ENCODE peak calls at places on chromosomes 7 and 10, in seven cellular contexts. One of them, this sample, is unnamed. For H3K36me3, the result is how much of the 10 kb centered on the place peaks cover.

GRCh38 chr10:90302758-90303443 is 554.9 kb downstream of the HTR7 start:
- DNase-seq in PC-3: no peak
- DNase-seq in iPS DF 6.9: no peak
- DNase-seq in IMR-90: no peak
- DNase-seq in colonic mucosa: no peak
- DNase-seq in CD4-positive, alpha-beta memory T cell: no peak
- DNase-seq in naive thymus-derived CD4-positive, alpha-beta T cell: no peak
- DNase-seq in this sample: peak

GRCh38 chr10:132932461-132933307 is 9.7 kb downstream of the CFAP46 start:
- DNase-seq in PC-3: no peak
- DNase-seq in iPS DF 6.9: no peak
- DNase-seq in IMR-90: no peak
- DNase-seq in colonic mucosa: no peak
- DNase-seq in CD4-positive, alpha-beta memory T cell: no peak
- DNase-seq in naive thymus-derived CD4-positive, alpha-beta T cell: no peak
- DNase-seq in this sample: no peak

GRCh38 chr10:27230022-27230421 is 10.6 kb downstream of the ACBD5 start:
- DNase-seq in PC-3: no peak
- DNase-seq in iPS DF 6.9: no peak
- DNase-seq in IMR-90: no peak
- DNase-seq in colonic mucosa: no peak
- DNase-seq in CD4-positive, alpha-beta memory T cell: no peak
- DNase-seq in naive thymus-derived CD4-positive, alpha-beta T cell: no peak
- DNase-seq in this sample: no peak

GRCh38 chr7:149690688-149691446 is 82.5 kb downstream of the ZNF467 start:
- DNase-seq in PC-3: peak
- DNase-seq in iPS DF 6.9: no peak
- DNase-seq in IMR-90: peak
- DNase-seq in colonic mucosa: peak
- DNase-seq in CD4-positive, alpha-beta memory T cell: no peak
- DNase-seq in naive thymus-derived CD4-positive, alpha-beta T cell: no peak
- DNase-seq in this sample: peak

GRCh38 chr7:99324559-99324958 is 1.1 kb upstream of the ARPC1A start:
- DNase-seq in PC-3: no peak
- DNase-seq in iPS DF 6.9: no peak
- DNase-seq in IMR-90: no peak
- DNase-seq in colonic mucosa: no peak
- DNase-seq in CD4-positive, alpha-beta memory T cell: no peak
- DNase-seq in naive thymus-derived CD4-positive, alpha-beta T cell: no peak
- DNase-seq in this sample: no peak

GRCh38 chr7:101177644-101178043 is 2.4 kb downstream of the NAT16 start:
- DNase-seq in PC-3: no peak
- DNase-seq in iPS DF 6.9: no peak
- DNase-seq in IMR-90: no peak
- DNase-seq in colonic mucosa: no peak
- DNase-seq in CD4-positive, alpha-beta memory T cell: no peak
- DNase-seq in naive thymus-derived CD4-positive, alpha-beta T cell: no peak
- DNase-seq in this sample: no peak

GRCh38 chr7:157884461-157885062 is 547.8 kb downstream of the DNAJB6 start:
- DNase-seq in PC-3: no peak
- DNase-seq in iPS DF 6.9: no peak
- DNase-seq in IMR-90: no peak
- DNase-seq in colonic mucosa: no peak
- DNase-seq in CD4-positive, alpha-beta memory T cell: no peak
- DNase-seq in naive thymus-derived CD4-positive, alpha-beta T cell: no peak
- DNase-seq in this sample: no peak

GRCh38 chr7:96093435-96093834 is 228.5 kb downstream of the SLC25A13 start:
- DNase-seq in PC-3: peak
- DNase-seq in iPS DF 6.9: no peak
- DNase-seq in IMR-90: peak
- DNase-seq in colonic mucosa: no peak
- DNase-seq in CD4-positive, alpha-beta memory T cell: no peak
- DNase-seq in naive thymus-derived CD4-positive, alpha-beta T cell: no peak
- DNase-seq in this sample: peak

GRCh38 chr10:119290301-119291036 is 83.1 kb downstream of the GRK5 start:
- DNase-seq in PC-3: no peak
- DNase-seq in iPS DF 6.9: no peak
- DNase-seq in IMR-90: no peak
- DNase-seq in colonic mucosa: no peak
- DNase-seq in CD4-positive, alpha-beta memory T cell: no peak
- DNase-seq in naive thymus-derived CD4-positive, alpha-beta T cell: no peak
- DNase-seq in this sample: no peak

GRCh38 chr7:131893627-131894345 is 337.4 kb upstream of the PODXL start:
- DNase-seq in PC-3: no peak
- DNase-seq in iPS DF 6.9: no peak
- DNase-seq in IMR-90: no peak
- DNase-seq in colonic mucosa: no peak
- DNase-seq in CD4-positive, alpha-beta memory T cell: no peak
- DNase-seq in naive thymus-derived CD4-positive, alpha-beta T cell: no peak
- DNase-seq in this sample: no peak

GRCh38 chr7:44673771-44674170 is 67.3 kb downstream of the OGDH start:
- DNase-seq in PC-3: no peak
- DNase-seq in iPS DF 6.9: no peak
- DNase-seq in IMR-90: no peak
- DNase-seq in colonic mucosa: no peak
- DNase-seq in CD4-positive, alpha-beta memory T cell: no peak
- DNase-seq in naive thymus-derived CD4-positive, alpha-beta T cell: no peak
- DNase-seq in this sample: peak

GRCh38 chr10:79098596-79099015 is 29.8 kb downstream of the ZMIZ1 start:
- DNase-seq in PC-3: no peak
- DNase-seq in iPS DF 6.9: no peak
- DNase-seq in IMR-90: peak
- DNase-seq in colonic mucosa: no peak
- DNase-seq in CD4-positive, alpha-beta memory T cell: no peak
- DNase-seq in naive thymus-derived CD4-positive, alpha-beta T cell: no peak
- DNase-seq in this sample: no peak

GRCh38 chr7:128879939-128880746 is 17.5 kb downstream of the ATP6V1F start:
- DNase-seq in PC-3: peak
- DNase-seq in iPS DF 6.9: no peak
- DNase-seq in IMR-90: peak
- DNase-seq in colonic mucosa: peak
- DNase-seq in CD4-positive, alpha-beta memory T cell: no peak
- DNase-seq in naive thymus-derived CD4-positive, alpha-beta T cell: no peak
- DNase-seq in this sample: peak

GRCh38 chr10:21572578-21572977 is 38.5 kb downstream of the MLLT10 start:
- DNase-seq in PC-3: no peak
- DNase-seq in iPS DF 6.9: no peak
- DNase-seq in IMR-90: peak
- DNase-seq in colonic mucosa: no peak
- DNase-seq in CD4-positive, alpha-beta memory T cell: no peak
- DNase-seq in naive thymus-derived CD4-positive, alpha-beta T cell: no peak
- DNase-seq in this sample: no peak

GRCh38 chr7:102063736-102064135 is 222.9 kb upstream of the SH2B2 start:
- DNase-seq in PC-3: peak
- DNase-seq in iPS DF 6.9: no peak
- DNase-seq in IMR-90: peak
- DNase-seq in colonic mucosa: peak
- DNase-seq in CD4-positive, alpha-beta memory T cell: no peak
- DNase-seq in naive thymus-derived CD4-positive, alpha-beta T cell: no peak
- DNase-seq in this sample: no peak

GRCh38 chr7:156949541-156950380 is at the start of gene NOM1:
- DNase-seq in PC-3: peak
- DNase-seq in iPS DF 6.9: peak
- DNase-seq in IMR-90: peak
- DNase-seq in colonic mucosa: peak
- DNase-seq in CD4-positive, alpha-beta memory T cell: peak
- DNase-seq in naive thymus-derived CD4-positive, alpha-beta T cell: peak
- DNase-seq in this sample: peak

GRCh38 chr7:19707240-19707639 is 1.6 kb downstream of the POLR1F start:
- DNase-seq in PC-3: no peak
- DNase-seq in iPS DF 6.9: no peak
- DNase-seq in IMR-90: peak
- DNase-seq in colonic mucosa: no peak
- DNase-seq in CD4-positive, alpha-beta memory T cell: no peak
- DNase-seq in naive thymus-derived CD4-positive, alpha-beta T cell: no peak
- DNase-seq in this sample: no peak

GRCh38 chr7:110800984-110801383 is 289.9 kb upstream of the LRRN3 start:
- DNase-seq in PC-3: no peak
- DNase-seq in iPS DF 6.9: no peak
- DNase-seq in IMR-90: no peak
- DNase-seq in colonic mucosa: no peak
- DNase-seq in CD4-positive, alpha-beta memory T cell: no peak
- DNase-seq in naive thymus-derived CD4-positive, alpha-beta T cell: no peak
- DNase-seq in this sample: no peak

GRCh38 chr7:76329479-76329878 is 27.0 kb downstream of the HSPB1 start:
- DNase-seq in PC-3: no peak
- DNase-seq in iPS DF 6.9: no peak
- DNase-seq in IMR-90: no peak
- DNase-seq in colonic mucosa: no peak
- DNase-seq in CD4-positive, alpha-beta memory T cell: no peak
- DNase-seq in naive thymus-derived CD4-positive, alpha-beta T cell: no peak
- DNase-seq in this sample: no peak
- H3K36me3 ChIP-seq in PC-3: half or more
- H3K36me3 ChIP-seq in iPS DF 6.9: under half
- H3K36me3 ChIP-seq in IMR-90: under half
- H3K36me3 ChIP-seq in colonic mucosa: under half
- H3K36me3 ChIP-seq in CD4-positive, alpha-beta memory T cell: under half
- H3K36me3 ChIP-seq in naive thymus-derived CD4-positive, alpha-beta T cell: under half
- H3K36me3 ChIP-seq in this sample: under half

GRCh38 chr10:93376372-93377296 is 105.5 kb downstream of the MYOF start:
- DNase-seq in PC-3: peak
- DNase-seq in iPS DF 6.9: peak
- DNase-seq in IMR-90: peak
- DNase-seq in colonic mucosa: peak
- DNase-seq in CD4-positive, alpha-beta memory T cell: peak
- DNase-seq in naive thymus-derived CD4-positive, alpha-beta T cell: peak
- DNase-seq in this sample: peak
- H3K36me3 ChIP-seq in PC-3: half or more
- H3K36me3 ChIP-seq in iPS DF 6.9: under half
- H3K36me3 ChIP-seq in IMR-90: under half
- H3K36me3 ChIP-seq in colonic mucosa: under half
- H3K36me3 ChIP-seq in CD4-positive, alpha-beta memory T cell: under half
- H3K36me3 ChIP-seq in naive thymus-derived CD4-positive, alpha-beta T cell: under half
- H3K36me3 ChIP-seq in this sample: under half

GRCh38 chr10:14925268-14925667 is 28.6 kb downstream of the DCLRE1C start:
- DNase-seq in PC-3: no peak
- DNase-seq in iPS DF 6.9: no peak
- DNase-seq in IMR-90: no peak
- DNase-seq in colonic mucosa: no peak
- DNase-seq in CD4-positive, alpha-beta memory T cell: no peak
- DNase-seq in naive thymus-derived CD4-positive, alpha-beta T cell: no peak
- DNase-seq in this sample: no peak

GRCh38 chr10:14926061-14926470 is 27.8 kb downstream of the DCLRE1C start:
- DNase-seq in PC-3: no peak
- DNase-seq in iPS DF 6.9: no peak
- DNase-seq in IMR-90: no peak
- DNase-seq in colonic mucosa: no peak
- DNase-seq in CD4-positive, alpha-beta memory T cell: no peak
- DNase-seq in naive thymus-derived CD4-positive, alpha-beta T cell: no peak
- DNase-seq in this sample: no peak

GRCh38 chr10:14923972-14924371 is 29.9 kb downstream of the DCLRE1C start:
- DNase-seq in PC-3: no peak
- DNase-seq in iPS DF 6.9: no peak
- DNase-seq in IMR-90: no peak
- DNase-seq in colonic mucosa: no peak
- DNase-seq in CD4-positive, alpha-beta memory T cell: no peak
- DNase-seq in naive thymus-derived CD4-positive, alpha-beta T cell: no peak
- DNase-seq in this sample: no peak

DNA sequence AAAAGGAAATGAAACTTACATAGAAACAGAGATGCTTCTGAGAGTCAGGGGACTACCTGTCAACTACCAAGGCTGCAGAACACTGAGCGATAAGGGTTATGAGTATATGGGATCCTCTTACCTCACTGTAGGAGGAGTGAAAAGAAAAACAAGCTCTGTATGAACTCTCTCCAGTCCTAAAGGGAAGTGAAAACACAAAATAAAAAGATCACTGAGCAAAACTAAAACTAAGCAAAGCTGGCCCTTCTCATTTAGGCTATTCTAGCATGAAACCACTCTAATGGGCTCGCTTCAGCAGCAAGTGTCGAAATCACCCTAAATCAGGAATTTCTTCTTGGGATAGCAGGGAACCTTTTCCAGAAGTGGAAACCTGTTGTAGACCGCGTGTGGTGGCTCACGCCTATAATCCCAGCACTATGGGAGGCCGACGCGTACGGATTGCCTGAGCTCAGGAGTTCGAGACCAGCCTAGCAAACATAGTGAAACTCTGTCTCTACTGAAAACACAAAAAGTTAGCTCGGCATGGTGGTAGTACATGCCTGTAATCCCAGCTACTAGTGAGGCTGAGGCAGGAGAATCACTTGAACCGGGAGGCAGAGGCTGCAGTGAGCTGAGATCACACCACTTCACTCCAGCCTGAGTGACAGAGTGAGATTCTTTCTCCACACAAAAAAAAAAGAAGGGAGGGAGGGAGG is 27.0 kb downstream of the DCLRE1C start:
- DNase-seq in PC-3: no peak
- DNase-seq in iPS DF 6.9: no peak
- DNase-seq in IMR-90: no peak
- DNase-seq in colonic mucosa: no peak
- DNase-seq in CD4-positive, alpha-beta memory T cell: no peak
- DNase-seq in naive thymus-derived CD4-positive, alpha-beta T cell: no peak
- DNase-seq in this sample: no peak
- H3K36me3 ChIP-seq in PC-3: under half
- H3K36me3 ChIP-seq in iPS DF 6.9: under half
- H3K36me3 ChIP-seq in IMR-90: under half
- H3K36me3 ChIP-seq in colonic mucosa: under half
- H3K36me3 ChIP-seq in CD4-positive, alpha-beta memory T cell: under half
- H3K36me3 ChIP-seq in naive thymus-derived CD4-positive, alpha-beta T cell: half or more
- H3K36me3 ChIP-seq in this sample: half or more

GRCh38 chr10:35058134-35058533 is 32.0 kb downstream of the CUL2 start:
- DNase-seq in PC-3: peak
- DNase-seq in iPS DF 6.9: no peak
- DNase-seq in IMR-90: peak
- DNase-seq in colonic mucosa: no peak
- DNase-seq in CD4-positive, alpha-beta memory T cell: no peak
- DNase-seq in naive thymus-derived CD4-positive, alpha-beta T cell: no peak
- DNase-seq in this sample: no peak

GRCh38 chr10:35058686-35059085 is 31.5 kb downstream of the CUL2 start:
- DNase-seq in PC-3: no peak
- DNase-seq in iPS DF 6.9: no peak
- DNase-seq in IMR-90: no peak
- DNase-seq in colonic mucosa: no peak
- DNase-seq in CD4-positive, alpha-beta memory T cell: no peak
- DNase-seq in naive thymus-derived CD4-positive, alpha-beta T cell: no peak
- DNase-seq in this sample: no peak

GRCh38 chr10:35059486-35059885 is 30.7 kb downstream of the CUL2 start:
- DNase-seq in PC-3: no peak
- DNase-seq in iPS DF 6.9: no peak
- DNase-seq in IMR-90: peak
- DNase-seq in colonic mucosa: no peak
- DNase-seq in CD4-positive, alpha-beta memory T cell: no peak
- DNase-seq in naive thymus-derived CD4-positive, alpha-beta T cell: no peak
- DNase-seq in this sample: no peak

DNA sequence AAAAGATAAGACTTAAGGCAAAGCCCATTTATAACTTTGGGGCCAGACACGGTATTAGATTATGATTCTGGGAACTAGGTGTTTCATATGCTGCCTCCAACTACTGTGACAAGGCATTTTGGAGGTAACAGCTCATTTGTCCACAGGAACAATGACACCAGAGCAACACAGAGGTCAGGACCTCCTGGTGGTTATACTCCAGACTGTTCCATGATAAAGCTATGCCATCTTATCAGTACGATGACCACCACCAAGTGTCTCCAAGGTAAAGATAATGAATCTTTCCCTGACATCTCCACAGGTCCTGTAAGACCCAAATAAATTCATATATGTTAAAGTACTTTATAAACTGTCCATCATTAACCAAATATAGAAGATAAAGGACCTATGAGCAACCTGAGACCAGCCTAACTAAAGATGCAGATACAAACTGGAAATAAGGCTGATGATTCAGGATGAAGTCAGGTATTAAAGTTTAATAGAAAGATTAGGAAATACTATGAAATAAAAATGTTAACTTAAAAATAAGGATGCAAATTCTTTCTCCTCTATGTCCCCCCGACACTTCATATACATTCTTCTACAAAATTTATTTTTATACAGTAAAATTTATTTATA is 26.2 kb downstream of the CUL2 start:
- DNase-seq in PC-3: peak
- DNase-seq in iPS DF 6.9: no peak
- DNase-seq in IMR-90: no peak
- DNase-seq in colonic mucosa: no peak
- DNase-seq in CD4-positive, alpha-beta memory T cell: no peak
- DNase-seq in naive thymus-derived CD4-positive, alpha-beta T cell: no peak
- DNase-seq in this sample: no peak
- H3K36me3 ChIP-seq in PC-3: half or more
- H3K36me3 ChIP-seq in iPS DF 6.9: under half
- H3K36me3 ChIP-seq in IMR-90: under half
- H3K36me3 ChIP-seq in colonic mucosa: under half
- H3K36me3 ChIP-seq in CD4-positive, alpha-beta memory T cell: under half
- H3K36me3 ChIP-seq in naive thymus-derived CD4-positive, alpha-beta T cell: half or more
- H3K36me3 ChIP-seq in this sample: under half